ENCODE peak calls at places on chromosomes 5 and 9, in four cellular contexts. One of them, this sample, is unnamed.

GRCh38 chr5:168312606-168313297 is 21.3 kb downstream of the WWC1 start:
- DNase-seq in GM12878: no peak
- DNase-seq in K562: no peak
- DNase-seq in HL-60: no peak
- DNase-seq in this sample: no peak

GRCh38 chr5:74232281-74232680 is 408.2 kb downstream of the ENC1 start:
- DNase-seq in GM12878: no peak
- DNase-seq in K562: no peak
- DNase-seq in HL-60: no peak
- DNase-seq in this sample: no peak

GRCh38 chr9:111016046-111017026 is 21.9 kb downstream of the LPAR1 start:
- DNase-seq in GM12878: no peak
- DNase-seq in K562: no peak
- DNase-seq in HL-60: no peak
- DNase-seq in this sample: no peak

GRCh38 chr5:12354686-12355085 is 450.4 kb upstream of the CTNND2 start:
- DNase-seq in GM12878: no peak
- DNase-seq in K562: no peak
- DNase-seq in HL-60: no peak
- DNase-seq in this sample: no peak

GRCh38 chr9:106799146-106799545 is 63.8 kb upstream of the ZNF462 start:
- DNase-seq in GM12878: no peak
- DNase-seq in K562: no peak
- DNase-seq in HL-60: no peak
- DNase-seq in this sample: no peak

GRCh38 chr5:10308844-10309243 is 1.1 kb upstream of the CMBL start:
- DNase-seq in GM12878: no peak
- DNase-seq in K562: peak
- DNase-seq in HL-60: no peak
- DNase-seq in this sample: no peak

GRCh38 chr9:71364196-71364955 is 243.0 kb upstream of the TRPM3 start:
- DNase-seq in GM12878: no peak
- DNase-seq in K562: no peak
- DNase-seq in HL-60: no peak
- DNase-seq in this sample: no peak

GRCh38 chr5:168946363-168946762 is 354.6 kb downstream of the SLIT3 start:
- DNase-seq in GM12878: no peak
- DNase-seq in K562: no peak
- DNase-seq in HL-60: no peak
- DNase-seq in this sample: no peak

GRCh38 chr9:82923410-82924242 is 139.3 kb downstream of the RASEF start:
- DNase-seq in GM12878: no peak
- DNase-seq in K562: no peak
- DNase-seq in HL-60: no peak
- DNase-seq in this sample: no peak

GRCh38 chr9:136283291-136284235 is 20.3 kb downstream of the CCDC187 start:
- DNase-seq in GM12878: peak
- DNase-seq in K562: peak
- DNase-seq in HL-60: peak
- DNase-seq in this sample: peak

GRCh38 chr9:136280535-136281315 is 23.2 kb downstream of the CCDC187 start:
- DNase-seq in GM12878: no peak
- DNase-seq in K562: no peak
- DNase-seq in HL-60: no peak
- DNase-seq in this sample: no peak

GRCh38 chr9:136281421-136282271 is 22.2 kb downstream of the CCDC187 start:
- DNase-seq in GM12878: no peak
- DNase-seq in K562: no peak
- DNase-seq in HL-60: no peak
- DNase-seq in this sample: no peak

GRCh38 chr9:136284311-136284710 is 19.6 kb downstream of the CCDC187 start:
- DNase-seq in GM12878: no peak
- DNase-seq in K562: no peak
- DNase-seq in HL-60: no peak
- DNase-seq in this sample: no peak

DNA sequence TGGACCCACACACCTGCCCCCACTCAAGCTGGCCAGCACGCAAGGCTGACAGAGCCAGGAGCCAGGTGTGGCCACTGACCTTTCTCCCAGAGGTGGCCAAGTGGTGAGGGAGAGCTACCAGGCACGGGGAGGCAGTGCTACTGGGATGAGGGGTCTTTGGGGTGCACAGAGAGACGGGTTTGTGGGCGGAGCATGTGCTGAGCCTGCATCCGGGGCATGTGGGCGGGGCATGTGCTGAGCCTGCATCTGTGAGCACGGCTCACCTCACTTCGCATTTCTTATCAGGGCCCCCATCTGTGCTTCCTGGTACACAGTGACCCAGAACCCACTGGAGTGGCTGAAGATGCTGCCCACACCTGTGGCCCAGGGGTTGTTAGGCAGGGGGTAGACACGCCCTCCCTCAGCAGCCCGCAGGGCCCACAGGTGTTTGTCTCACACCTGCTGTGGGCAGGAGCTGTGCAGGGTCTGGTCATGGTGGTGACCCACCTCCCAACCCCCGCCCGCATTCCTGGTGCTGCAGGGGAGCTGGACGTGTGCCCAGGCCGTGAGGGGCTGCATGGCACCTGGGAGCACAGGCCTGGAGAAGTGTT is 21.5 kb downstream of the CCDC187 start:
- DNase-seq in GM12878: no peak
- DNase-seq in K562: no peak
- DNase-seq in HL-60: no peak
- DNase-seq in this sample: no peak
- TF ChIP-seq SPI1 in GM12878: no peak
- TF ChIP-seq SPI1 in K562: no peak
- TF ChIP-seq SPI1 in HL-60: no peak
- TF ChIP-seq SPI1 in this sample: no peak

DNA sequence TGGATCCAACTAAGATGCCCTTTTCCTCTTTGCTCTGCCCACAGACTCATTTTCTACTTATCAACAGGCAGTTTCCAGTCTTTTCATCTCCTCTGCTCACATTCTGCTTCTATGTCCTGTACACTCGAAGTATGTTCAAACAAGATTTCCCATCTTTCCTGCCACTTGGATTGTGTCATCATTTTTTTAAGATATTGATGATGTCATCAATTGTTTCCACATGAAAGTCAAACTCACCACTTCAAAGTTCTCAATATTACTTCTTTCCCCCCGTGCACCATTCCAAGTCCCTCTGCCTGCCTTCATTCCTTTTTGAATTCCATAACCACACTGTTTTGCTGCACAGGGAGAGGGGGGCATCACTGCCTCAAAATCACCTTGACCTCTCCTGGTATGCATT is 175.0 kb upstream of the RFX3 start:
- DNase-seq in GM12878: no peak
- DNase-seq in K562: no peak
- DNase-seq in HL-60: no peak
- DNase-seq in this sample: no peak
- TF ChIP-seq SPI1 in GM12878: no peak
- TF ChIP-seq SPI1 in K562: no peak
- TF ChIP-seq SPI1 in HL-60: no peak
- TF ChIP-seq SPI1 in this sample: no peak

GRCh38 chr9:134224130-134224826 is 59.9 kb upstream of the RNU6ATAC start:
- DNase-seq in GM12878: no peak
- DNase-seq in K562: no peak
- DNase-seq in HL-60: no peak
- DNase-seq in this sample: no peak
- TF ChIP-seq SPI1 in GM12878: no peak
- TF ChIP-seq SPI1 in K562: no peak
- TF ChIP-seq SPI1 in HL-60: no peak
- TF ChIP-seq SPI1 in this sample: no peak

DNA sequence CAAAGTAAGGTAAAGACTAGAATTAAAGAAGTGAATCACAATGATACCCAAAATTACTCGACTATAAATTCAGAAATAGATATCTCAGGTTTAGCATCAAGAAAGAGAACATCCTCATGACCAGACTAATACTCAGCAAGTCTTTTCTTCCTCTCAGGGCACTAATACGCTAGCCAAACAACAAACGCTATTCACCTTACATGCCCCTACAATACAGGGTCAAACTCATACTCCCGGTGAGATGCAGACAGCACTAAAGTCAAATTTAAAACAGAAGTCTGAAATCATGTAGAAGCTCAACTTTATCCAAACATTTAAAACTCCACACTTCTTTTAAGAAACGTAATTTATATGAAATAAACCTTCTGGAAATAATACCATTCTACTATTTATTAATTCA is 5.6 kb downstream of the PFDN1 start:
- DNase-seq in GM12878: no peak
- DNase-seq in K562: no peak
- DNase-seq in HL-60: no peak
- DNase-seq in this sample: no peak
- TF ChIP-seq SPI1 in GM12878: no peak
- TF ChIP-seq SPI1 in K562: no peak
- TF ChIP-seq SPI1 in HL-60: no peak
- TF ChIP-seq SPI1 in this sample: no peak

GRCh38 chr5:129652353-129653138 is 95.3 kb upstream of the MINAR2 start:
- DNase-seq in GM12878: no peak
- DNase-seq in K562: no peak
- DNase-seq in HL-60: no peak
- DNase-seq in this sample: no peak
- TF ChIP-seq SPI1 in GM12878: no peak
- TF ChIP-seq SPI1 in K562: no peak
- TF ChIP-seq SPI1 in HL-60: no peak
- TF ChIP-seq SPI1 in this sample: no peak

GRCh38 chr5:76790632-76791290 is 28.1 kb upstream of the F2RL1 start:
- DNase-seq in GM12878: no peak
- DNase-seq in K562: peak
- DNase-seq in HL-60: no peak
- DNase-seq in this sample: no peak

GRCh38 chr5:76789991-76790571 is 28.7 kb upstream of the F2RL1 start:
- DNase-seq in GM12878: no peak
- DNase-seq in K562: no peak
- DNase-seq in HL-60: no peak
- DNase-seq in this sample: no peak

GRCh38 chr5:76785493-76785892 is 33.3 kb upstream of the F2RL1 start:
- DNase-seq in GM12878: no peak
- DNase-seq in K562: no peak
- DNase-seq in HL-60: no peak
- DNase-seq in this sample: no peak

GRCh38 chr5:76788362-76788761 is 30.5 kb upstream of the F2RL1 start:
- DNase-seq in GM12878: no peak
- DNase-seq in K562: no peak
- DNase-seq in HL-60: no peak
- DNase-seq in this sample: no peak

DNA sequence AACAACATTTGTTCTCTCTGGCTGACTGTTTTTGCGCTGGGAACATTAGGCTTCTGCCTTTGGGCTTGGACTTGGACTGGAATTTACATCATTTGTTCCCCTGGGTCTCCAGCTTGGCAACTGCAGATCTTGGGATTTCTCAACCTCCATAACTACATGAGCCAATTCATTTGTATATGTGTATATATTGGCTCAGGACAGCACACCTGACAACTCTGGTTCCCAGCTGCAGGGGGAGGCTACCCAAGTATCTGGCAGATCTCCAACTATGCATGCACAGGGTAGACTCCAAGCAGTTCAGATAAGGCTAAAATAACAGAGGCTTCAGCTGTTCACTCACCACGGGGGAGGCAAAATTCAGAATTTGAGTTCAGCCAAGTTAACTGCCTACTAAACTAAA is 31.6 kb upstream of the F2RL1 start:
- DNase-seq in GM12878: no peak
- DNase-seq in K562: peak
- DNase-seq in HL-60: no peak
- DNase-seq in this sample: no peak
- TF ChIP-seq SPI1 in GM12878: no peak
- TF ChIP-seq SPI1 in K562: no peak
- TF ChIP-seq SPI1 in HL-60: no peak
- TF ChIP-seq SPI1 in this sample: no peak

DNA sequence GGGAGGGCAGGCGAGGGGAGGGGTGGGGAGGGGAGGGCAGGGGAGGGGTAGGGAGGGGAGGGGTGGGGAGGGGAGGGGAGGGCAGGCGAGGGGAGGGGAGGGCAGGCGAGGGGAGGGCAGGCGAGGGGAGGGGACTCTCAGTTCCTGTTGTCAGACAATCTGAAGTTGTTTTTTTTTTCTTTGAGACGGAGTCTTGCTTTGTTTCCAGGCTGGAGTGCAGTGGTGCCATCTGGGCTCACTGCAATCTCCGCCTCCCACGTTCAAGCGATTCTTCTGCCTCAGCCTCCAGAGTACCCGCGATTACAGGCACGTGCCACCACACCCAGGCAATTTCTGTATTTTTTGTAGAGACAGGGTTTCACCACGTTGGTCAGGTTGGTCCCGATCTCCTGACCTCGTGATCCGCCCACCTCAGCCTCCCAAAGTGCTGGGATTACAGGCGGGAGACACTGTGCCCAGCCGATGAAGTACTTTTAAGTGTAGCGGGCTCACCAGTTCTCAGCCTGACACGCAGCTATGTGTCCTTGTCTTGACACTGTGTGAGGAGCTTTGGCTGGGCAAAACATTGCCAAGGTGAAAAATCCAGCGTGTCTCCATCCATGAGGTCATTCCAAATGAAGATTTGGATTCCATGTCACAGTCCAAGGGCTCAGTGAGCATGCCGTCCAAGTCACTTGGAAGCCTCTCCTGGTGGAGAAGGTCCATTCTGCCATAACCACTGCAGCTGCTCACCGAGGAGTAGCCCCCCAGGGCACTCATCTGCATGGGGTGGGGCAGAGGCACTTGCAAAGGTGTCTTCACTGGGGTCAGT is 32.1 kb downstream of the OR2V1 start:
- DNase-seq in GM12878: no peak
- DNase-seq in K562: peak
- DNase-seq in HL-60: no peak
- DNase-seq in this sample: no peak
- TF ChIP-seq SPI1 in GM12878: no peak
- TF ChIP-seq SPI1 in K562: no peak
- TF ChIP-seq SPI1 in HL-60: no peak
- TF ChIP-seq SPI1 in this sample: peak